ENCODE peak calls at places on chromosomes 6 and 20, in four cellular contexts. S is GM23338, R is M059J, I is GOT3. W is an unnamed sample.

GRCh38 chr6:168322966-168323365 is 3.4 kb upstream of the DACT2 start:
- DNase-seq in S (no peak), R (peak; percentile 5), I (no peak), W (no peak)

GRCh38 chr6:148027201-148027600 is 315.4 kb upstream of the SASH1 start:
- DNase-seq in S (no peak), R (no peak), I (no peak), W (peak; percentile 36)

GRCh38 chr20:62728028-62728780 is 19.6 kb downstream of the NTSR1 start:
- DNase-seq in S (no peak), R (no peak), I (no peak), W (no peak)

GRCh38 chr20:63100401-63100925 is 93.7 kb upstream of the BHLHE23 start:
- DNase-seq in S (no peak), R (no peak), I (no peak), W (no peak)

GRCh38 chr6:125858427-125859320 is 67.9 kb downstream of the NCOA7 start:
- DNase-seq in S (peak; percentile 96), R (peak; percentile 87), I (no peak), W (peak; percentile 72)

GRCh38 chr6:149694926-149695325 is 23.0 kb downstream of the LATS1 start:
- DNase-seq in S (no peak), R (no peak), I (no peak), W (no peak)

GRCh38 chr6:46208303-46208702 is 37.5 kb upstream of the ENPP5 start:
- DNase-seq in S (no peak), R (no peak), I (no peak), W (no peak)

GRCh38 chr6:166477647-166478365 is 95.1 kb upstream of the MPC1 start:
- DNase-seq in S (no peak), R (no peak), I (no peak), W (no peak)

GRCh38 chr6:138546733-138547185 is 47.5 kb upstream of the NHSL1 start:
- DNase-seq in S (no peak), R (peak; percentile 73), I (no peak), W (no peak)